ENCODE peak calls at places on chromosomes 12 and 14, in six cellular contexts. Y is NCI-H2081, X is GM03348, S is T-helper 1 cell, M is fibroblast of mammary gland, A is C1 segment of cervical spinal cord. L is an unnamed sample.

GRCh38 chr14:51211149-51211548 is 28.9 kb upstream of the TMX1 start:
- DNase-seq in Y (peak; percentile 93), X (no peak), S (no peak), M (peak; percentile 74), A (no peak), L (peak; percentile 86)

GRCh38 chr12:101414533-101415119 is 7.1 kb upstream of the ARL1 start:
- DNase-seq in Y (peak; percentile 68), X (peak; percentile 67), S (peak; percentile 30), M (peak; percentile 76), A (no peak), L (peak; percentile 15)

GRCh38 chr14:77580964-77581505 is 35.4 kb downstream of the SPTLC2 start:
- DNase-seq in Y (peak; percentile 51), X (no peak), S (peak; percentile 70), M (peak; percentile 83), A (no peak), L (no peak)

GRCh38 chr12:55723516-55724225 is 3.5 kb downstream of the RDH5 start:
- DNase-seq in Y (no peak), X (no peak), S (no peak), M (no peak), A (no peak), L (no peak)

GRCh38 chr12:83389237-83389996 is 702.7 kb downstream of the TMTC2 start:
- DNase-seq in Y (no peak), X (no peak), S (no peak), M (no peak), A (no peak), L (no peak)

GRCh38 chr12:60070541-60070940 is 474.7 kb downstream of the SLC16A7 start:
- DNase-seq in Y (no peak), X (no peak), S (no peak), M (no peak), A (no peak), L (no peak)

GRCh38 chr14:21521526-21521925 is 4.6 kb downstream of the SALL2 start:
- DNase-seq in Y (no peak), X (peak; percentile 47), S (no peak), M (peak; percentile 90), A (no peak), L (no peak)

GRCh38 chr12:124428792-124429281 is 133.9 kb downstream of the RFLNA start:
- DNase-seq in Y (no peak), X (no peak), S (no peak), M (peak; percentile 48), A (no peak), L (no peak)

GRCh38 chr12:27105746-27106536 is 23.6 kb upstream of the C12orf71 start:
- DNase-seq in Y (no peak), X (no peak), S (no peak), M (no peak), A (no peak), L (no peak)

GRCh38 chr12:26406391-26406790 is 211.0 kb downstream of the SSPN start:
- DNase-seq in Y (no peak), X (no peak), S (no peak), M (no peak), A (no peak), L (no peak)

GRCh38 chr12:6667559-6668210 is 4.8 kb upstream of the ING4 start:
- DNase-seq in Y (no peak), X (no peak), S (no peak), M (no peak), A (no peak), L (no peak)

GRCh38 chr12:30694412-30694955 is 1.2 kb downstream of the IPO8 start:
- DNase-seq in Y (peak; percentile 36), X (no peak), S (no peak), M (peak; percentile 26), A (no peak), L (no peak)

GRCh38 chr12:62604373-62604772 is 137.7 kb downstream of the MON2 start:
- DNase-seq in Y (no peak), X (no peak), S (no peak), M (no peak), A (no peak), L (no peak)

GRCh38 chr14:88170333-88170732 is 152.7 kb downstream of the KCNK10 start:
- DNase-seq in Y (no peak), X (no peak), S (no peak), M (no peak), A (no peak), L (no peak)

GRCh38 chr12:44835641-44836379 is 40.3 kb downstream of the NELL2 start:
- DNase-seq in Y (peak; percentile 88), X (peak; percentile 4), S (no peak), M (peak; percentile 3), A (no peak), L (no peak)

GRCh38 chr14:58907803-58908202 is 270.0 kb downstream of the DACT1 start:
- DNase-seq in Y (no peak), X (no peak), S (no peak), M (no peak), A (no peak), L (no peak)

GRCh38 chr12:8045952-8046944 is 13.7 kb downstream of the FOXJ2 start:
- DNase-seq in Y (peak; percentile 53), X (peak; percentile 88), S (peak; percentile 68), M (peak; percentile 83), A (no peak), L (peak; percentile 35)

GRCh38 chr12:31261744-31262143 is 64.2 kb downstream of the SINHCAF start:
- DNase-seq in Y (no peak), X (no peak), S (no peak), M (no peak), A (no peak), L (no peak)

GRCh38 chr14:105167303-105168092 is 1.1 kb downstream of the JAG2 start:
- DNase-seq in Y (peak; percentile 67), X (no peak), S (no peak), M (no peak), A (no peak), L (no peak)

GRCh38 chr14:101017806-101018560 is 114.5 kb upstream of the RTL1 start:
- DNase-seq in Y (no peak), X (no peak), S (no peak), M (no peak), A (no peak), L (no peak)

GRCh38 chr12:77324416-77324762 is 259.0 kb upstream of the E2F7 start:
- DNase-seq in Y (no peak), X (no peak), S (no peak), M (no peak), A (no peak), L (no peak)

GRCh38 chr14:94036328-94037167 is 10.4 kb downstream of the OTUB2 start:
- DNase-seq in Y (peak; percentile 57), X (peak; percentile 87), S (peak; percentile 73), M (peak; percentile 68), A (no peak), L (no peak)